ENCODE peak calls at places on chromosomes 6 and 20, in seven cellular contexts. W, T, Y, N, L, A and G are unnamed samples.

GRCh38 chr6:126267621-126268020 is 72.3 kb upstream of the CENPW start:
- DNase-seq in N (no peak), L (no peak), A (no peak), Y (no peak), W (no peak), T (no peak), G (no peak)

GRCh38 chr20:20184149-20184548 is 131.8 kb downstream of the CFAP61 start:
- DNase-seq in Y (no peak), A (no peak), L (no peak), N (no peak), T (no peak), W (peak), G (no peak)

GRCh38 chr20:10501377-10501776 is 66.3 kb downstream of the SLX4IP start:
- DNase-seq in Y (no peak), L (no peak), A (no peak), W (no peak), N (no peak), T (peak), G (no peak)

GRCh38 chr6:14944593-14944992 is 301.3 kb upstream of the JARID2 start:
- DNase-seq in Y (no peak), L (no peak), N (no peak), A (no peak), W (no peak), T (no peak), G (no peak)

GRCh38 chr6:162358625-162359024 is 368.9 kb downstream of the PRKN start:
- DNase-seq in A (no peak), L (no peak), W (no peak), T (no peak), Y (no peak), N (no peak), G (no peak)

GRCh38 chr6:42971746-42972327 is 7.1 kb downstream of the PEX6 start:
- DNase-seq in L (no peak), T (no peak), A (no peak), W (no peak), Y (no peak), N (no peak), G (no peak)

GRCh38 chr20:24531202-24531601 is 61.8 kb downstream of the SYNDIG1 start:
- DNase-seq in N (no peak), Y (no peak), W (no peak), T (no peak), L (no peak), A (no peak), G (no peak)

GRCh38 chr6:33082702-33083101 is 6.9 kb downstream of the HLA-DPB1 start:
- DNase-seq in L (no peak), W (peak), A (no peak), T (no peak), N (no peak), Y (no peak), G (no peak)

GRCh38 chr20:25073544-25073943 is 8.4 kb downstream of the VSX1 start:
- DNase-seq in T (no peak), A (no peak), N (no peak), W (no peak), Y (no peak), L (no peak), G (no peak)

GRCh38 chr6:142482973-142483372 is 181.2 kb downstream of the ADGRG6 start:
- DNase-seq in Y (no peak), N (no peak), A (no peak), L (no peak), W (no peak), T (no peak), G (no peak)

GRCh38 chr6:145042559-145042958 is 692.8 kb downstream of the EPM2A start:
- DNase-seq in Y (no peak), T (no peak), L (no peak), W (no peak), A (no peak), N (no peak), G (no peak)

GRCh38 chr20:20130399-20130798 is 78.1 kb downstream of the CFAP61 start:
- DNase-seq in T (no peak), L (no peak), Y (no peak), N (no peak), W (no peak), A (no peak), G (no peak)

GRCh38 chr6:112503210-112503609 is 156.1 kb downstream of the RFPL4B start:
- DNase-seq in N (peak), Y (no peak), T (no peak), L (no peak), W (no peak), A (peak), G (no peak)

GRCh38 chr6:72761767-72762166 is 139.9 kb downstream of the KCNQ5 start:
- DNase-seq in L (no peak), A (no peak), Y (no peak), T (no peak), N (no peak), W (no peak), G (no peak)

GRCh38 chr20:50980071-50980681 is 21.6 kb downstream of the MOCS3 start:
- DNase-seq in L (no peak), W (no peak), Y (peak), T (no peak), A (no peak), N (peak), G (peak)

GRCh38 chr6:159104931-159105330 is 60.1 kb upstream of the TAGAP start:
- DNase-seq in N (no peak), L (no peak), Y (no peak), W (peak), T (no peak), A (no peak), G (no peak)

GRCh38 chr6:145071836-145072235 is 663.5 kb downstream of the EPM2A start:
- DNase-seq in Y (peak), W (no peak), T (no peak), N (no peak), L (no peak), A (no peak), G (no peak)

GRCh38 chr6:113017316-113017715 is 670.2 kb downstream of the RFPL4B start:
- DNase-seq in T (no peak), N (no peak), A (no peak), L (no peak), Y (no peak), W (no peak), G (no peak)

GRCh38 chr20:45436732-45437485 is 21.0 kb downstream of the PIGT start:
- DNase-seq in T (peak), A (peak), N (peak), Y (peak), L (peak), W (peak), G (peak)

GRCh38 chr6:166939894-166940293 is 16.5 kb downstream of the RNASET2 start:
- DNase-seq in W (no peak), A (no peak), Y (no peak), T (no peak), L (no peak), N (no peak), G (no peak)

GRCh38 chr6:69456086-69456485 is 340.7 kb downstream of the LMBRD1 start:
- DNase-seq in W (no peak), Y (no peak), A (no peak), L (no peak), N (no peak), T (no peak), G (no peak)

GRCh38 chr6:102356170-102356569 is 962.7 kb downstream of the GRIK2 start:
- DNase-seq in A (no peak), Y (no peak), N (no peak), W (no peak), L (no peak), T (no peak), G (no peak)

GRCh38 chr6:35073211-35073610 is 67.9 kb downstream of the TCP11 start:
- DNase-seq in Y (no peak), W (no peak), A (no peak), T (no peak), N (no peak), L (no peak), G (no peak)

GRCh38 chr6:96659084-96659845 is 96.3 kb downstream of the FHL5 start:
- DNase-seq in A (no peak), Y (no peak), W (no peak), L (no peak), T (no peak), N (no peak), G (no peak)

GRCh38 chr20:38032585-38033329 is 499 bp downstream of the TTI1 start:
- DNase-seq in L (no peak), T (no peak), W (peak), N (no peak), Y (no peak), A (no peak), G (no peak)

GRCh38 chr6:139349464-139350020 is 24.9 kb downstream of the CITED2 start:
- DNase-seq in T (no peak), W (no peak), A (no peak), Y (no peak), L (no peak), N (no peak), G (no peak)

GRCh38 chr6:21220271-21220987 is 373.1 kb upstream of the SOX4 start:
- DNase-seq in W (no peak), Y (no peak), T (no peak), L (no peak), N (no peak), A (no peak), G (no peak)

GRCh38 chr6:112235956-112236355 is 18.4 kb downstream of the LAMA4 start:
- DNase-seq in Y (no peak), W (no peak), A (no peak), N (no peak), T (peak), L (no peak), G (no peak)

GRCh38 chr6:14068133-14068532 is 49.4 kb upstream of the CD83 start:
- DNase-seq in Y (peak), A (no peak), T (no peak), N (no peak), L (no peak), W (no peak), G (no peak)

GRCh38 chr6:48670546-48670945 is 559.5 kb upstream of the PTCHD4 start:
- DNase-seq in L (no peak), A (no peak), W (no peak), Y (no peak), N (no peak), T (no peak), G (no peak)

GRCh38 chr6:118618676-118619377 is 32.6 kb downstream of the CEP85L start:
- DNase-seq in T (peak), W (peak), L (peak), A (peak), Y (no peak), N (peak), G (peak)

GRCh38 chr6:44177691-44178423 is 19.2 kb downstream of the CAPN11 start:
- DNase-seq in A (no peak), L (no peak), Y (peak), W (no peak), T (no peak), N (no peak), G (no peak)

GRCh38 chr6:138386897-138387296 is 9.2 kb downstream of the SMIM28 start:
- DNase-seq in L (no peak), T (no peak), Y (no peak), W (no peak), N (no peak), A (no peak), G (no peak)

GRCh38 chr20:63951398-63952209 is 4.6 kb downstream of the UCKL1 start:
- DNase-seq in W (no peak), Y (no peak), A (no peak), T (no peak), L (no peak), N (no peak), G (no peak)